ENCODE peak calls at places on chromosomes 6 and 20, in seven cellular contexts. V is HCT116, N is Panc1, Y is GM23338, I is SK-N-SH, Q is prostate gland, L is K562. T is an unnamed sample.

GRCh38 chr20:32968833-32969241 is 35.4 kb downstream of the SUN5 start:
- DNase-seq in V (no peak), N (no peak), Y (no peak), I (no peak), Q (no peak), L (no peak), T (no peak)

GRCh38 chr6:1109134-1109533 is 202.8 kb upstream of the FOXQ1 start:
- DNase-seq in V (no peak), N (no peak), Y (no peak), I (no peak), Q (no peak), L (no peak), T (no peak)

GRCh38 chr6:152979116-152979515 is 3.7 kb downstream of the FBXO5 start:
- DNase-seq in V (no peak), N (no peak), Y (no peak), I (no peak), Q (no peak), L (no peak), T (no peak)

GRCh38 chr6:31620586-31621319 is at the start of gene PRRC2A:
- DNase-seq in V (peak; percentile 47), N (no peak), Y (peak; percentile 91), I (peak; percentile 90), Q (peak; percentile 75), L (peak; percentile 98), T (peak; percentile 98)

GRCh38 chr6:158818580-158819212 is 472 bp downstream of the EZR start:
- DNase-seq in V (no peak), N (no peak), Y (peak; percentile 73), I (peak; percentile 81), Q (peak; percentile 45), L (peak; percentile 73), T (peak; percentile 94)

GRCh38 chr20:4332466-4332865 is 317.1 kb upstream of the RNF24 start:
- DNase-seq in V (no peak), N (no peak), Y (no peak), I (no peak), Q (no peak), L (no peak), T (no peak)

GRCh38 chr6:159279790-159280277 is 110.6 kb downstream of the FNDC1 start:
- DNase-seq in V (peak; percentile 24), N (no peak), Y (peak; percentile 33), I (peak; percentile 82), Q (no peak), L (no peak), T (no peak)

GRCh38 chr20:63090052-63090451 is 83.3 kb upstream of the BHLHE23 start:
- DNase-seq in V (no peak), N (no peak), Y (no peak), I (no peak), Q (no peak), L (no peak), T (peak; percentile 3)

GRCh38 chr6:158803733-158804143 is 15.4 kb downstream of the EZR start:
- DNase-seq in V (no peak), N (no peak), Y (peak; percentile 43), I (no peak), Q (peak; percentile 63), L (no peak), T (no peak)

GRCh38 chr6:154276810-154277577 is 79.6 kb downstream of the IPCEF1 start:
- DNase-seq in V (peak; percentile 33), N (no peak), Y (peak; percentile 33), I (peak; percentile 53), Q (no peak), L (peak; percentile 22), T (no peak)

GRCh38 chr6:131524695-131525336 is 48.2 kb upstream of the ARG1 start:
- DNase-seq in V (no peak), N (no peak), Y (no peak), I (no peak), Q (no peak), L (no peak), T (no peak)

GRCh38 chr20:23159256-23159922 is 73.3 kb upstream of the CD93 start:
- DNase-seq in V (no peak), N (no peak), Y (no peak), I (no peak), Q (no peak), L (no peak), T (no peak)

GRCh38 chr6:168102093-168102985 is 23.3 kb upstream of the FRMD1 start:
- DNase-seq in V (no peak), N (no peak), Y (peak; percentile 52), I (no peak), Q (peak; percentile 31), L (no peak), T (no peak)

GRCh38 chr20:25865715-25866656 is 169.3 kb upstream of the ZNF337 start:
- DNase-seq in V (peak; percentile 49), N (no peak), Y (peak; percentile 85), I (peak; percentile 83), Q (peak; percentile 57), L (peak; percentile 48), T (peak; percentile 87)

GRCh38 chr6:7542065-7542877 is 800 bp downstream of the DSP start:
- DNase-seq in V (no peak), N (no peak), Y (peak; percentile 82), I (peak; percentile 50), Q (peak; percentile 27), L (no peak), T (peak; percentile 86)

GRCh38 chr20:50862546-50862945 is 67.7 kb downstream of the BCAS4 start:
- DNase-seq in V (no peak), N (no peak), Y (peak; percentile 48), I (no peak), Q (no peak), L (no peak), T (no peak)

GRCh38 chr6:132399376-132400074 is 1.8 kb downstream of the MOXD1 start:
- DNase-seq in V (no peak), N (no peak), Y (no peak), I (no peak), Q (no peak), L (no peak), T (no peak)

GRCh38 chr20:51402201-51402600 is 140.3 kb downstream of the NFATC2 start:
- DNase-seq in V (no peak), N (no peak), Y (no peak), I (no peak), Q (no peak), L (no peak), T (peak; percentile 80)

GRCh38 chr6:44715188-44715587 is 327.7 kb downstream of the CDC5L start:
- DNase-seq in V (no peak), N (no peak), Y (no peak), I (peak; percentile 82), Q (no peak), L (no peak), T (no peak)

GRCh38 chr6:53348436-53349208 is at the start of gene ELOVL5:
- DNase-seq in V (peak; percentile 94), N (peak; percentile 86), Y (peak; percentile 99), I (peak; percentile 92), Q (peak; percentile 99), L (peak; percentile 97), T (peak; percentile 98)

GRCh38 chr6:142045380-142046270 is 87.1 kb upstream of the GJE1 start:
- DNase-seq in V (peak; percentile 12), N (no peak), Y (no peak), I (no peak), Q (no peak), L (no peak), T (no peak)

GRCh38 chr6:110310861-110311446 is 47.2 kb downstream of the METTL24 start:
- DNase-seq in V (no peak), N (no peak), Y (no peak), I (no peak), Q (no peak), L (no peak), T (no peak)

GRCh38 chr6:18207949-18208348 is 52.7 kb downstream of the KDM1B start:
- DNase-seq in V (no peak), N (no peak), Y (no peak), I (no peak), Q (no peak), L (no peak), T (no peak)
- H3K4me3 ChIP-seq in V (no peak overlapping the region), N (no peak overlapping the region), Y (no peak overlapping the region), I (no peak overlapping the region), Q (no peak overlapping the region), L (no peak overlapping the region), T (no peak overlapping the region)

DNA sequence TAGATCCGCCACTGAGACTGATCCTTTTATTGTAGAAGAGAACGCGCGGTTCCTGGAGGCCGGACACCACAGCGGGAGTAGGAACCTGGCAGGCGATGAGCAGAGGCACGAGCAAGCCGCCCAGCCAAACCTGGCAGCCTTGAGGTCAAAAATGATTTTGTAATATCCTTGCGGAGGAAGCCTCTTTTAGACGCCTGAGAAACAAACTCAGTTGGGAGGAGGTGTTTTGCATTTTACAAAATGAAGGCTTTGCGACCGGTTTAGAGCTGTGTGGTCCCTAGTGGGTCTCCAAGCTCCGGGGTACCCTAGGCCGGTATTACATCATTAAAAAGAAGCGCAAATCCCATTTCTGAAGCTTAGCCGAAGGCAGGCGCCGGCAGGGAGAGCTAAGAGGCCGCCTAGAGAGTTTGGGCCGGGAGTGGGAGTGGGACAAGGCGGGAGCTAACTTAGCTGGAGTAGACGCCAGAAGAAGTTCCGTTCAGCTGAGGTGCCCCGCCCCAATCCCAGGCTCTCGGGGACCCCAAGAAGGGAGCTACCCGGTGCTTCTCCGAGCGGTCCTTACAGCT is 1.8 kb upstream of the TBX18 start:
- DNase-seq in V (no peak), N (no peak), Y (peak; percentile 57), I (no peak), Q (no peak), L (no peak), T (peak; percentile 44)
- TF ChIP-seq POLR2AphosphoS5 in V (no peak), N (no peak), Y (no peak), I (no peak), Q (no peak), L (no peak), T (no peak)

DNA sequence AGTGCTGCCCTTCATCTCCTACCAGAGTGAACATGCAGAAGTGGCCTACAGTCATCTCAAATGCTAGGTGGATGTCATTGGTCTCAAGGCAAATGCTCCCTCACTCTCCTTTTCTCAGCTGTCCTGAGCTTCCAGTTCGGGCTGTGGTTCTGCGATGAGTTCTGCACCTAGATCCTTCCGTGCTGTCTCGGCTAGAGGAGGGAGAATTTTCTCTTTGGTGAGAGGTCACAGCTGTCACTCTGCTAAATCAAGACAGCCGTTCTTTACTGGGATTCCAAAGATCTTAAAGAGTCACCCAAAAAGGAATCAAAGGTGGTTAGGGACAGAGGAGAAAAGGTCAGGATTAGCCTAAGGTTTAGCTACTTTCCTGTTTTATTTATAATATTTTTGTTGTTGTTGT is 2.9 kb downstream of the WRNIP1 start:
- DNase-seq in V (no peak), N (no peak), Y (no peak), I (no peak), Q (no peak), L (no peak), T (no peak)
- H3K27ac ChIP-seq in V (no peak overlapping the region), N (peak overlapping the region; percentile 87), Y (no peak overlapping the region), I (no peak overlapping the region), Q (no peak overlapping the region), L (no peak overlapping the region), T (no peak overlapping the region)

DNA sequence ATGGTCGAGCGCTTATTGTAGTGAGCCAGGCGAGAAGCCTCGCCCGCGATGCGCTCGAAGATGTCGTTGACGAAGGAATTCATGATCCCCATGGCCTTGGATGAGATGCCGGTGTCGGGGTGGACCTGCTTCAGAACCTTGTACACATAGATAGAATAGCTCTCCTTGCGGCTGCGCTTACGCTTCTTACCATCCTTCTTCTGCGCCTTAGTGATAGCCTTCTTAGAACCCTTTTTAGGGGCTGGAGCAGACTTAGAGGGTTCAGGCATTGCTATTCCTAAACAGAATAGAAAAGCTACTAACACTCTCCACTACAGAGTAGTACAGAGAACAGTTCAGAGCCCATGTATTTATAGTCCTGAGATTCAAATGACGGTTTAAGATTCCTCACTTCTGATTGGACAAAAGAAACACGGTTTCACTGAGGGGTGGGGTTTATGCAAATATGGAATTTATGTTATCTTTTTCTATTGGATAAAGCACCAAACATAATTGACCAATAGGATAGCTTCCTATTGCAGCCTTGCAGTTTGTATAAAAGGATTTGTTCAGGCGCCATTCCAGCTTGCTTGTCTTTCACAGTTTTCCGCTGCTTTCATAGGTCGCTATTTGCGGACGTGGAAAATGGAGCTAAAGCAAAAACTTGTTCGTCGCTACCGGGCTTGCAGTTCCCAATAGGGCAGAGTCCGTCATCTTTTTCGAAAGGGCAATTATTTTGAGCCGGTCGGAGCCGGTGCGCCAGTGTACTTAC is 43.7 kb upstream of the HFE start:
- DNase-seq in V (no peak), N (no peak), Y (peak; percentile 57), I (peak; percentile 78), Q (peak; percentile 87), L (no peak), T (peak; percentile 89)
- H3K4me3 ChIP-seq in V (no peak overlapping the region), N (peak overlapping the region; percentile 52), Y (no peak overlapping the region), I (peak overlapping the region; percentile 60), Q (peak overlapping the region; percentile 28), L (no peak overlapping the region), T (peak overlapping the region; percentile 47)

T was measured in spleen.